ENCODE peak calls at places on chromosomes 2 and 18, in eight cellular contexts. A, N, S, X, G, L, K and C are unnamed samples. For H3K4me1, the result is how much of the 10 kb centered on the place peaks cover.

GRCh38 chr2:7377861-7378569 is 460.8 kb downstream of the RNF144A start:
- DNase-seq in A (no peak), N (peak), S (peak), X (peak), G (peak), L (no peak), K (no peak), C (peak)

GRCh38 chr18:76460482-76460881 is 34.6 kb downstream of the ZNF516 start:
- DNase-seq in A (no peak), N (no peak), S (no peak), X (no peak), G (peak), L (no peak), K (no peak), C (no peak)

GRCh38 chr2:19812166-19812565 is 89.6 kb downstream of the TTC32 start:
- DNase-seq in A (no peak), N (peak), S (no peak), X (no peak), G (no peak), L (no peak), K (peak), C (peak)

GRCh38 chr2:207224814-207225482 is 59.2 kb upstream of the KLF7 start:
- DNase-seq in A (no peak), N (no peak), S (no peak), X (no peak), G (no peak), L (no peak), K (no peak), C (no peak)

GRCh38 chr2:112493048-112493447 is 11.1 kb downstream of the TTL start:
- DNase-seq in A (no peak), N (no peak), S (no peak), X (no peak), G (no peak), L (no peak), K (no peak), C (no peak)

GRCh38 chr18:35582899-35583558 is 1.5 kb downstream of the GALNT1 start:
- DNase-seq in A (no peak), N (no peak), S (peak), X (no peak), G (no peak), L (no peak), K (no peak), C (no peak)

GRCh38 chr2:238259085-238260020 is 19.5 kb upstream of the HES6 start:
- DNase-seq in A (no peak), N (no peak), S (no peak), X (peak), G (no peak), L (peak), K (no peak), C (no peak)

GRCh38 chr2:45300026-45300750 is 290.9 kb upstream of the SIX2 start:
- DNase-seq in A (no peak), N (no peak), S (no peak), X (no peak), G (no peak), L (no peak), K (no peak), C (no peak)

GRCh38 chr2:134845719-134846118 is 7.3 kb downstream of the ACMSD start:
- DNase-seq in A (no peak), N (no peak), S (no peak), X (no peak), G (no peak), L (no peak), K (no peak), C (no peak)

GRCh38 chr2:186303091-186303490 is 183.0 kb upstream of the ZC3H15 start:
- DNase-seq in A (no peak), N (no peak), S (no peak), X (no peak), G (no peak), L (no peak), K (no peak), C (no peak)

GRCh38 chr2:174730530-174731018 is 33.7 kb downstream of the CHRNA1 start:
- DNase-seq in A (no peak), N (peak), S (peak), X (no peak), G (no peak), L (no peak), K (no peak), C (no peak)

GRCh38 chr2:20012282-20013060 is at the start of gene MATN3:
- DNase-seq in A (no peak), N (peak), S (peak), X (peak), G (peak), L (peak), K (peak), C (peak)

GRCh38 chr2:10467401-10467800 is 19.3 kb upstream of the ODC1 start:
- DNase-seq in A (no peak), N (no peak), S (peak), X (no peak), G (no peak), L (no peak), K (no peak), C (peak)

GRCh38 chr2:159129807-159130206 is 156.7 kb downstream of the WDSUB1 start:
- DNase-seq in A (no peak), N (no peak), S (no peak), X (peak), G (no peak), L (no peak), K (no peak), C (no peak)

GRCh38 chr18:48819781-48820482 is 130.8 kb downstream of the SMAD7 start:
- DNase-seq in A (no peak), N (peak), S (no peak), X (no peak), G (peak), L (peak), K (peak), C (peak)

GRCh38 chr2:68730828-68731227 is 3.8 kb upstream of the ARHGAP25 start:
- DNase-seq in A (no peak), N (no peak), S (no peak), X (no peak), G (no peak), L (no peak), K (no peak), C (no peak)

GRCh38 chr2:60453896-60454295 is 99.6 kb downstream of the BCL11A start:
- DNase-seq in A (no peak), N (no peak), S (no peak), X (no peak), G (no peak), L (no peak), K (no peak), C (no peak)

GRCh38 chr18:24502621-24503020 is 42.2 kb downstream of the HRH4 start:
- DNase-seq in A (no peak), N (no peak), S (no peak), X (no peak), G (no peak), L (no peak), K (no peak), C (no peak)

GRCh38 chr2:188381614-188382013 is 89.9 kb downstream of the GULP1 start:
- DNase-seq in A (no peak), N (no peak), S (no peak), X (no peak), G (no peak), L (no peak), K (no peak), C (no peak)

GRCh38 chr2:63881208-63881607 is 39.5 kb downstream of the UGP2 start:
- DNase-seq in A (no peak), N (no peak), S (no peak), X (no peak), G (no peak), L (no peak), K (no peak), C (no peak)

GRCh38 chr2:240879105-240879504 is 10.5 kb downstream of the AGXT start:
- DNase-seq in A (no peak), N (no peak), S (no peak), X (no peak), G (no peak), L (peak), K (no peak), C (no peak)

GRCh38 chr2:69253033-69253535 is 133.9 kb downstream of the GFPT1 start:
- DNase-seq in A (no peak), N (no peak), S (no peak), X (no peak), G (no peak), L (no peak), K (no peak), C (no peak)

GRCh38 chr2:103166406-103167324 is 404.8 kb downstream of the TMEM182 start:
- DNase-seq in A (no peak), N (no peak), S (no peak), X (peak), G (no peak), L (no peak), K (no peak), C (no peak)

GRCh38 chr2:236887519-236887918 is 198.2 kb upstream of the COPS8 start:
- DNase-seq in A (no peak), N (no peak), S (no peak), X (no peak), G (no peak), L (no peak), K (no peak), C (peak)

GRCh38 chr2:167264380-167264779 is 376.1 kb downstream of the XIRP2 start:
- DNase-seq in A (no peak), N (peak), S (peak), X (no peak), G (no peak), L (no peak), K (no peak), C (no peak)

GRCh38 chr2:207133862-207134519 is 31.8 kb downstream of the KLF7 start:
- DNase-seq in A (no peak), N (no peak), S (peak), X (no peak), G (no peak), L (peak), K (peak), C (peak)

GRCh38 chr2:120486946-120487345 is 141.0 kb downstream of the INHBB start:
- DNase-seq in A (no peak), N (no peak), S (no peak), X (no peak), G (peak), L (peak), K (no peak), C (no peak)

GRCh38 chr2:99926986-99927385 is 215.4 kb downstream of the AFF3 start:
- DNase-seq in A (no peak), N (no peak), S (no peak), X (no peak), G (no peak), L (no peak), K (no peak), C (no peak)

GRCh38 chr18:77130229-77131099 is 2.1 kb downstream of the MBP start:
- DNase-seq in A (no peak), N (no peak), S (no peak), X (no peak), G (no peak), L (peak), K (no peak), C (peak)

GRCh38 chr2:35714883-35715282 is 640.7 kb upstream of the CRIM1 start:
- DNase-seq in A (no peak), N (no peak), S (no peak), X (no peak), G (no peak), L (no peak), K (no peak), C (no peak)

GRCh38 chr2:88709117-88709739 is 17.8 kb downstream of the RPIA start:
- DNase-seq in A (no peak), N (no peak), S (no peak), X (no peak), G (no peak), L (no peak), K (no peak), C (no peak)

GRCh38 chr2:229273384-229274338 is 2.6 kb upstream of the PID1 start:
- DNase-seq in A (no peak), N (peak), S (peak), X (no peak), G (peak), L (peak), K (peak), C (peak)

GRCh38 chr2:46997329-46997728 is 81.7 kb upstream of the MCFD2 start:
- DNase-seq in A (no peak), N (no peak), S (no peak), X (no peak), G (no peak), L (no peak), K (no peak), C (no peak)

GRCh38 chr2:46492301-46492700 is 12.9 kb downstream of the TMEM247 start:
- DNase-seq in A (no peak), N (no peak), S (no peak), X (no peak), G (no peak), L (no peak), K (no peak), C (no peak)

GRCh38 chr2:16204791-16205620 is 264.7 kb downstream of the MYCN start:
- DNase-seq in A (no peak), N (no peak), S (peak), X (no peak), G (no peak), L (no peak), K (no peak), C (no peak)

GRCh38 chr2:135563793-135564192 is 32.5 kb downstream of the R3HDM1 start:
- DNase-seq in A (no peak), N (no peak), S (no peak), X (no peak), G (no peak), L (no peak), K (no peak), C (no peak)

GRCh38 chr2:74522516-74522915 is 3.5 kb downstream of the DQX1 start:
- DNase-seq in A (no peak), N (no peak), S (no peak), X (no peak), G (no peak), L (no peak), K (no peak), C (no peak)

GRCh38 chr2:106167067-106167466 is 27.0 kb downstream of the UXS1 start:
- DNase-seq in A (no peak), N (no peak), S (no peak), X (no peak), G (no peak), L (no peak), K (no peak), C (no peak)

GRCh38 chr18:55839350-55839749 is 251.4 kb upstream of the TCF4 start:
- DNase-seq in A (no peak), N (no peak), S (no peak), X (no peak), G (no peak), L (no peak), K (no peak), C (no peak)

DNA sequence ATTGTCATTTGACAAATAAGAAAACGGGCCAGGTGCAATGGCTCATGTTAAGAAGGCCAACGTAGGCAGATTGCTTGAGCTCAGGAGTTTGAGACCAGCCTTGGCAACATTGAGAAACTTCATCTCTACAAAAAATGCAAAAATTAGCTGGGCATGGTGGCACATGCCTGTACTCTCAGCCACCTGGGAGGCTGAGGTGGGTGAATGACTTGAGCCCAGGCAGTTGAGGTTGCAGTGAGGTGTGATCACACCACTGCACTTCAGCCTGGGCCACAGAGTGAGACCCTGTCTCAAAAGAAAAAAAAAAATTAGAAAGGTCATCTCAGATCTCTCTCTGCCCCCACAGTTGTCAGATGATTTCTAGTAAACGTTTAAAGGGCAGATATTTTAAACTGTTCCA is 4.4 kb downstream of the SESTD1 start:
- DNase-seq in A (no peak), N (no peak), S (no peak), X (no peak), G (no peak), L (no peak), K (no peak), C (no peak)
- H3K4me1 ChIP-seq in A (under half), N (under half), S (under half), X (under half), G (under half), L (under half), K (under half), C (under half)

GRCh38 chr2:121688820-121689219 is 39.6 kb upstream of the CLASP1 start:
- DNase-seq in A (no peak), N (no peak), S (no peak), X (no peak), G (no peak), L (no peak), K (no peak), C (peak)
- H3K27ac ChIP-seq in A (no peak), N (no peak), S (no peak), X (no peak), G (no peak), L (no peak), K (no peak), C (no peak)

DNA sequence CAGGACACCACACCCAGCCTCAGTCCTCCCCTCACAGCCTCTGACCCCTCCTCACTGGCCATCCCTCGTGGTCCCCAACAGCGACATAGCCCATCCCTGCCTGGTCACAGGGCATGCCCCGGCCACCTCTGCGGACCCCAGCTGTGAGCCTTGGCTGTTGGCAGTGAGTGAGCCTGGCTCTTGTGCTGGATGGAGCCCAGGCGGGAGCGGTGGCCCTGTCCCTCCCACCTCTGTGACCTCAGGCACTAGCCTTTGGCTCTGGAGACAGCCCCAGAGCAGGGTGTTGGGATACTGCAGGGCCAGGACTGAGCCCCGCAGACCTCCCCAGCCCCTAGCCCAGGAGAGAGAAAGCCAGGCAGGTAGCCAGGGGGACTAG is 7.9 kb downstream of the DES start:
- DNase-seq in A (no peak), N (peak), S (no peak), X (no peak), G (no peak), L (no peak), K (peak), C (peak)
- H3K4me1 ChIP-seq in A (under half), N (under half), S (under half), X (under half), G (under half), L (under half), K (under half), C (under half)

DNA sequence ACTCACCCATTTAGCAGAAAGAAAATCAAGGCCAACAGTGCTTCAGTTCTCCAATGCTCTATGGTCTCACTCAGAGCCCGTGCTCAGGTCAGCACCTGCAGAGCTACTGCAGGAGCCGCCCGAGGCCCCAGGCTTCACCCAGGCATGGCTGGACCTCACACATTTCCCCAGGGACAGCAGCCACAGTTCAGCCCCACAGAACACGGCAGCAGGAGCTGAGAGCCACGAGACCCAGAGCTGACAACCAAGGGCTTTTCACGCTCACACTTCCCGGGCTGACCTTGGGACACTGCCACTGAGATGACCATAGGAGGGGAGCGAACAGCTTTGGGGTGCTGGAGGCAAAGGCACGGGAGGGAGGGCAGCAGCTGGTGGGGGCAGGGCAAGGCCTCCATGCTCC is 4.2 kb downstream of the TMEM18 start:
- DNase-seq in A (no peak), N (no peak), S (no peak), X (peak), G (no peak), L (no peak), K (no peak), C (no peak)
- H3K27ac ChIP-seq in A (no peak), N (no peak), S (no peak), X (no peak), G (no peak), L (no peak), K (no peak), C (no peak)